ENCODE peak calls at places on chromosomes 4 and X, in six cellular contexts. One of them, this sample, is unnamed.

GRCh38 chr4:147581601-147582350 is 35.4 kb upstream of the TMEM184C start:
- DNase-seq in HFF-Myc: no peak
- DNase-seq in psoas muscle: no peak
- DNase-seq in glutamatergic neuron: no peak
- DNase-seq in left lung: no peak
- DNase-seq in lung: no peak
- DNase-seq in this sample: no peak

GRCh38 chr4:106032851-106033286 is 137.6 kb downstream of the NPNT start:
- DNase-seq in lung: no peak
- DNase-seq in glutamatergic neuron: no peak
- DNase-seq in psoas muscle: no peak
- DNase-seq in HFF-Myc: peak
- DNase-seq in left lung: no peak
- DNase-seq in this sample: peak

GRCh38 chr4:123952530-123953274 is 556.1 kb downstream of the SPRY1 start:
- DNase-seq in HFF-Myc: no peak
- DNase-seq in left lung: no peak
- DNase-seq in glutamatergic neuron: no peak
- DNase-seq in lung: no peak
- DNase-seq in psoas muscle: no peak
- DNase-seq in this sample: peak

GRCh38 chrX:19629541-19629940 is 114.2 kb upstream of the MAP3K15 start:
- DNase-seq in psoas muscle: no peak
- DNase-seq in lung: no peak
- DNase-seq in glutamatergic neuron: no peak
- DNase-seq in HFF-Myc: no peak
- DNase-seq in left lung: no peak
- DNase-seq in this sample: no peak

GRCh38 chr4:153541426-153542096 is 75.4 kb downstream of the TMEM131L start:
- DNase-seq in HFF-Myc: peak
- DNase-seq in lung: no peak
- DNase-seq in glutamatergic neuron: no peak
- DNase-seq in left lung: no peak
- DNase-seq in psoas muscle: no peak
- DNase-seq in this sample: no peak

GRCh38 chr4:91325495-91325894 is 978.3 kb upstream of the GRID2 start:
- DNase-seq in psoas muscle: no peak
- DNase-seq in left lung: no peak
- DNase-seq in HFF-Myc: no peak
- DNase-seq in glutamatergic neuron: no peak
- DNase-seq in lung: no peak
- DNase-seq in this sample: peak

GRCh38 chr4:169136330-169136729 is 126.3 kb upstream of the CBR4 start:
- DNase-seq in left lung: no peak
- DNase-seq in psoas muscle: no peak
- DNase-seq in lung: no peak
- DNase-seq in glutamatergic neuron: no peak
- DNase-seq in HFF-Myc: no peak
- DNase-seq in this sample: no peak

GRCh38 chr4:113080050-113080449 is 30.6 kb downstream of the ANK2 start:
- DNase-seq in glutamatergic neuron: no peak
- DNase-seq in HFF-Myc: no peak
- DNase-seq in psoas muscle: no peak
- DNase-seq in lung: no peak
- DNase-seq in left lung: peak
- DNase-seq in this sample: peak

GRCh38 chr4:113325876-113326615 is 276.6 kb downstream of the ANK2 start:
- DNase-seq in left lung: no peak
- DNase-seq in glutamatergic neuron: no peak
- DNase-seq in HFF-Myc: no peak
- DNase-seq in psoas muscle: no peak
- DNase-seq in lung: no peak
- DNase-seq in this sample: peak

GRCh38 chr4:30866444-30866843 is 146.3 kb downstream of the PCDH7 start:
- DNase-seq in psoas muscle: no peak
- DNase-seq in left lung: no peak
- DNase-seq in HFF-Myc: no peak
- DNase-seq in glutamatergic neuron: no peak
- DNase-seq in lung: no peak
- DNase-seq in this sample: no peak

GRCh38 chr4:31370866-31371465 is 650.8 kb downstream of the PCDH7 start:
- DNase-seq in glutamatergic neuron: no peak
- DNase-seq in HFF-Myc: peak
- DNase-seq in left lung: no peak
- DNase-seq in psoas muscle: no peak
- DNase-seq in lung: no peak
- DNase-seq in this sample: peak

GRCh38 chrX:150889131-150889530 is 9.3 kb downstream of the CD99L2 start:
- DNase-seq in psoas muscle: no peak
- DNase-seq in glutamatergic neuron: no peak
- DNase-seq in HFF-Myc: no peak
- DNase-seq in left lung: no peak
- DNase-seq in lung: no peak
- DNase-seq in this sample: no peak

GRCh38 chr4:28462766-28463165 is 1602.1 kb downstream of the STIM2 start:
- DNase-seq in HFF-Myc: no peak
- DNase-seq in lung: no peak
- DNase-seq in psoas muscle: no peak
- DNase-seq in left lung: no peak
- DNase-seq in glutamatergic neuron: no peak
- DNase-seq in this sample: no peak

GRCh38 chrX:42399632-42400024 is 378.3 kb downstream of the PPP1R2C start:
- DNase-seq in lung: no peak
- DNase-seq in HFF-Myc: no peak
- DNase-seq in glutamatergic neuron: no peak
- DNase-seq in left lung: no peak
- DNase-seq in psoas muscle: no peak
- DNase-seq in this sample: no peak

GRCh38 chr4:154421618-154422017 is 70.0 kb downstream of the DCHS2 start:
- DNase-seq in lung: no peak
- DNase-seq in glutamatergic neuron: no peak
- DNase-seq in psoas muscle: no peak
- DNase-seq in HFF-Myc: no peak
- DNase-seq in left lung: no peak
- DNase-seq in this sample: no peak

DNA sequence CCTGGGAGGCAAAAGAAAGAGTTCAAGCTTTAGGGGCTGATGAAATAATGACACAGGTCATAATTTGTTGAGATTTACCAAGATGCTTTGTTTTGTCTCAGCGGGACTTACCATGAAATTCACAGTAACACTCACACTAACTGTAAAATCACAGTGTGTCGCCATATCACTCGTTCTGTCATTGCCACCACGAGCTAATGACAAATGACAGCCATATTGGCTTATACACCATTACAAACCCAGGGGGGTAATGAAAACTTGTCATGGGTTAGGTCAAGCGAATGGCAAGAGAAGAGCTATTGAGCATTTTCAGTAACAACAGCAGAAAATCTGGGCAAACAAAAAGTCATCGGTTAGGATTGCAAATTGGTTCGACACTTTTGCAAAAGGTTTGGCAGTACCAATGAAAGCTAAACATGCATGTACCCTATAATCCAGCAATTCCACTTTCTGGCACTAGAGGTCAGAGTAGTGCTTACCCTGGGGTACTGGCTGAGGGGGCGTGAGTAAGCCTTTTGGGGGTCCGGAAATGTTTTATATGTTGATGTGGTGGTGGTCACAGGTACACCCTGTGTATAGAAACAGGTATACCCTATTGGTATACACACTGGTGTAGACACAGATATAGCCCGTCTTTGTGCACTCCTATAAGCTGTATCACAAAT is 83.9 kb upstream of the RAI2 start:
- DNase-seq in psoas muscle: no peak
- DNase-seq in lung: no peak
- DNase-seq in HFF-Myc: no peak
- DNase-seq in glutamatergic neuron: no peak
- DNase-seq in left lung: no peak
- DNase-seq in this sample: peak
- TF ChIP-seq CTCF in psoas muscle: peak
- TF ChIP-seq CTCF in lung: peak
- TF ChIP-seq CTCF in HFF-Myc: peak
- TF ChIP-seq CTCF in glutamatergic neuron: no peak
- TF ChIP-seq CTCF in left lung: peak
- TF ChIP-seq CTCF in this sample: peak

DNA sequence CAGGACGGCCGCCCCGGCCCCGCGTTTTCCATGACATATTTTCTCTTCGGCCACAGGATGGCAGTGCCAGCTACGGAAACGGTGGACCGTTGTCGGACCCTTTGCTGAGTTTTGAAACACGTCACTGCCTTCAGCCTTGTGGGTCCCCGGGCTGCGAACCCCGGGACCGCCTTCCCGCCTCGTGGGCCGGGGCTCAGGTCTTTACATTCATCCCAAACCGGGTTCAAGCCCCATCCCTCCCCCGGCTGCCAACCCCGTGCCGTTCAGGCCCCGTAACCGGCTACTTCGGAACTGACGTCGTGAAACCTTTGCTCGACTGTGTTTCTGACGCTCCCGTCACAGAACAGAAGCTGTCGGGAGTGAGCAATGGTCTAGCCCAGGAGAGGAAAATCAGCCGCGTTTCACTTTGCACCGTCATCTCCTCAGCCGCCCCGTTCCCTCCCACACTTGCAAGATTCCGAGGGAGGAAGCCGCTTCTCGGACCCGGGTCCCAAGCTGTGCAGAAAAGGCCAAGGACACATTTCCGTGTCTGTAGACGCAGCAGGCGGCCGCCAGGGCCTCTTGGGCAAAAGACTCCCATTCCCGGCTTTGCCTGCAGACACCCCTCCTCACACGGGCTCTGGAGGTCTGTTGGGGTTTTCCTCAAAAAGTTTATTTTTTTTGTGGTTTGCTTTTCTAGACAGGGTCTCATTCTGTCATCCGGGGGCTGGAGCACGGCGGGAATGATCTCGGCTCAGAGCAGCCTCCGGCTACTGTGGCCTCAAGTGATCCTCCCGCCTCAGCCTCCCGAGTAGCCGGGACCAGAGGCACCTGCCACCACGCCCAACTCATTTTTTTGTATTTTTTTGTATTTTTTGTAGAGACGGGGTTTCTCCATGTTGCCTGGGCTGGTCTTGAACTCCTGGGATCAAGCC is 41.4 kb upstream of the PPP2R3B start:
- DNase-seq in psoas muscle: peak
- DNase-seq in lung: no peak
- DNase-seq in HFF-Myc: no peak
- DNase-seq in glutamatergic neuron: peak
- DNase-seq in left lung: no peak
- DNase-seq in this sample: no peak
- TF ChIP-seq CTCF in psoas muscle: no peak
- TF ChIP-seq CTCF in lung: no peak
- TF ChIP-seq CTCF in HFF-Myc: peak
- TF ChIP-seq CTCF in glutamatergic neuron: peak
- TF ChIP-seq CTCF in left lung: no peak
- TF ChIP-seq CTCF in this sample: no peak

GRCh38 chr4:2281575-2282343 is 19.9 kb upstream of the MXD4 start:
- DNase-seq in psoas muscle: no peak
- DNase-seq in glutamatergic neuron: peak
- DNase-seq in HFF-Myc: no peak
- DNase-seq in lung: no peak
- DNase-seq in left lung: peak
- DNase-seq in this sample: no peak
- TF ChIP-seq CTCF in psoas muscle: no peak
- TF ChIP-seq CTCF in glutamatergic neuron: no peak
- TF ChIP-seq CTCF in HFF-Myc: peak
- TF ChIP-seq CTCF in lung: no peak
- TF ChIP-seq CTCF in left lung: no peak
- TF ChIP-seq CTCF in this sample: no peak

DNA sequence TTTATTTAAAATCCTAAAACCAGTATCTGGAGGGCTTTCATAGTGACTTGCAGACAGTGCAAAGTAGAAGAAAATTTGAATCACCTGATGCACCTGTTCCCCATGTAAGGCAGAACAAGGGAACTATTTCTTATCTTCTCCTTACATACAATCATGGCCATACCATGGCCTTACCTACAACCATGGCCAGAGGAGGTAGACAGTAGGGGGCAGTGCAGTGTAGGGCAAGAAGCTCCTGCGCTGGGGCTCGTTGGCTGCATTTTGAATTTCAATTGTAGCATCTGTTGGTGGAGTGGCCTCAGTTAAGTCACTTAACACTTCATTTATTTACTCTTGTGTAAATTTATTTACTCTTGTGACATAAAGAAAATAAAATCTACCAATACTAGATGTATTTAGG is 33.0 kb downstream of the GALNTL6 start:
- DNase-seq in psoas muscle: no peak
- DNase-seq in HFF-Myc: peak
- DNase-seq in left lung: no peak
- DNase-seq in glutamatergic neuron: peak
- DNase-seq in lung: no peak
- DNase-seq in this sample: peak
- TF ChIP-seq CTCF in psoas muscle: peak
- TF ChIP-seq CTCF in HFF-Myc: peak
- TF ChIP-seq CTCF in left lung: peak
- TF ChIP-seq CTCF in glutamatergic neuron: peak
- TF ChIP-seq CTCF in lung: peak
- TF ChIP-seq CTCF in this sample: peak

DNA sequence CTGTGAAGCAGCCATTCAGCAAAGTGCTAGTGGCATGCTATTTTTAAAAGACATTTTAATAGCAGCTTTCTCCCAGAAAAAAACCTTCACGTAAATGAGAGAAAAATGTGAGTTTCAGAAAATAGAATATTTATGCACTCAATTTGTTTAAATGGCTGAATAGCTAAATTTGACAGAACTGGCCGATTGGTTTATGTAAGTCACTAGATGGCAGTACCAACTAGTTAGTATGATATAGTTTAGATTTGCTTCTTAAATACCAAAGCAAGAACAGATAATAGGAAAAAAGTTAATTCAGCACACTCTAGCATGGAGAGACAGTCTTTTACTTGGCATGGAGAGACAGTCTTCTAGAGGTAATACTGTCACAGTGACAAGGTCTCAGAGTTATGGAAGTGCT is 250.1 kb downstream of the SNCA start:
- DNase-seq in HFF-Myc: no peak
- DNase-seq in left lung: no peak
- DNase-seq in glutamatergic neuron: no peak
- DNase-seq in lung: no peak
- DNase-seq in psoas muscle: no peak
- DNase-seq in this sample: peak
- TF ChIP-seq CTCF in HFF-Myc: no peak
- TF ChIP-seq CTCF in left lung: peak
- TF ChIP-seq CTCF in glutamatergic neuron: no peak
- TF ChIP-seq CTCF in lung: no peak
- TF ChIP-seq CTCF in psoas muscle: no peak
- TF ChIP-seq CTCF in this sample: peak

GRCh38 chrX:16832301-16832700 is 37.9 kb downstream of the RBBP7 start:
- DNase-seq in lung: no peak
- DNase-seq in left lung: no peak
- DNase-seq in HFF-Myc: no peak
- DNase-seq in psoas muscle: no peak
- DNase-seq in glutamatergic neuron: no peak
- DNase-seq in this sample: no peak
- TF ChIP-seq CTCF in lung: no peak
- TF ChIP-seq CTCF in left lung: no peak
- TF ChIP-seq CTCF in HFF-Myc: no peak
- TF ChIP-seq CTCF in psoas muscle: no peak
- TF ChIP-seq CTCF in glutamatergic neuron: no peak
- TF ChIP-seq CTCF in this sample: no peak

DNA sequence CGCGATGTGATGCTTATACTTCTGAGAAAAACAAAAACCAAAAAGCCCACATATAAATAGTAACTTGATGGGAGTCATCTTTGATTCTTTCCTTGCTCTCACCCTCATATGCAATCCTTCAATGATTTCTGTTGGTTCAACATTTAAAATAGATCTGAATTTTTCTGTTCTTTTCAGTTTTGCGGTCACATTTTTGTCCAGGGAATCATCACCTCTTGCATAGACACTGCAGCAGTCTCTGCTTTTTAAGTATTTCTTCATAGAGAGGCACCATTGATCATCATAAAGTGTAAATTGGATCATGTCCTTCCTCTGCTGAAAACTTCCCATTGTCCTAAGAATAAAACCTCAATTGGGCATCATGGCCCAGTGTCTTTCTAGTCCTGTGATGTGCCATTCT is 81.1 kb upstream of the SLC4A4 start:
- DNase-seq in left lung: no peak
- DNase-seq in psoas muscle: no peak
- DNase-seq in lung: no peak
- DNase-seq in glutamatergic neuron: no peak
- DNase-seq in HFF-Myc: no peak
- DNase-seq in this sample: no peak
- TF ChIP-seq CTCF in left lung: no peak
- TF ChIP-seq CTCF in psoas muscle: no peak
- TF ChIP-seq CTCF in lung: no peak
- TF ChIP-seq CTCF in glutamatergic neuron: no peak
- TF ChIP-seq CTCF in HFF-Myc: no peak
- TF ChIP-seq CTCF in this sample: no peak

This sample was measured in epithelial cell of esophagus.